ENCODE peak calls at places on chromosomes 1 and 21, in six cellular contexts. One of them, this sample, is unnamed.

GRCh38 chr1:77889671-77890070 is 1.2 kb downstream of the NEXN start:
- DNase-seq in NB4: no peak
- DNase-seq in fibroblast of mammary gland: peak
- DNase-seq in epithelial cell of esophagus: peak
- DNase-seq in Panc1: no peak
- DNase-seq in heart left ventricle: peak
- DNase-seq in this sample: peak

GRCh38 chr1:50978144-50978851 is 8.3 kb downstream of the CDKN2C start:
- DNase-seq in epithelial cell of esophagus: peak
- DNase-seq in fibroblast of mammary gland: peak
- DNase-seq in Panc1: no peak
- DNase-seq in NB4: peak
- DNase-seq in heart left ventricle: peak
- DNase-seq in this sample: no peak

GRCh38 chr1:66315675-66316074 is 218.3 kb upstream of the SGIP1 start:
- DNase-seq in fibroblast of mammary gland: peak
- DNase-seq in epithelial cell of esophagus: peak
- DNase-seq in heart left ventricle: no peak
- DNase-seq in NB4: no peak
- DNase-seq in Panc1: no peak
- DNase-seq in this sample: no peak

GRCh38 chr1:170634293-170634692 is 29.6 kb upstream of the PRRX1 start:
- DNase-seq in NB4: no peak
- DNase-seq in epithelial cell of esophagus: peak
- DNase-seq in Panc1: no peak
- DNase-seq in fibroblast of mammary gland: peak
- DNase-seq in heart left ventricle: no peak
- DNase-seq in this sample: no peak

GRCh38 chr1:31364561-31365255 is 8.2 kb downstream of the FABP3 start:
- DNase-seq in fibroblast of mammary gland: no peak
- DNase-seq in heart left ventricle: no peak
- DNase-seq in epithelial cell of esophagus: no peak
- DNase-seq in NB4: no peak
- DNase-seq in Panc1: no peak
- DNase-seq in this sample: peak

GRCh38 chr1:76867342-76868130 is at the start of gene ST6GALNAC5:
- DNase-seq in epithelial cell of esophagus: no peak
- DNase-seq in fibroblast of mammary gland: peak
- DNase-seq in Panc1: no peak
- DNase-seq in heart left ventricle: no peak
- DNase-seq in NB4: no peak
- DNase-seq in this sample: no peak

GRCh38 chr1:21189906-21190500 is 13.3 kb upstream of the EIF4G3 start:
- DNase-seq in Panc1: no peak
- DNase-seq in fibroblast of mammary gland: no peak
- DNase-seq in NB4: no peak
- DNase-seq in heart left ventricle: no peak
- DNase-seq in epithelial cell of esophagus: no peak
- DNase-seq in this sample: no peak

GRCh38 chr1:245126530-245126929 is 28.3 kb upstream of the KIF26B start:
- DNase-seq in NB4: no peak
- DNase-seq in Panc1: no peak
- DNase-seq in epithelial cell of esophagus: no peak
- DNase-seq in fibroblast of mammary gland: no peak
- DNase-seq in heart left ventricle: no peak
- DNase-seq in this sample: no peak

GRCh38 chr1:228011721-228012311 is 5.0 kb downstream of the WNT3A start:
- DNase-seq in Panc1: no peak
- DNase-seq in heart left ventricle: no peak
- DNase-seq in epithelial cell of esophagus: no peak
- DNase-seq in NB4: no peak
- DNase-seq in fibroblast of mammary gland: no peak
- DNase-seq in this sample: no peak

GRCh38 chr1:201539561-201540404 is 856 bp downstream of the NAV1 start:
- DNase-seq in NB4: no peak
- DNase-seq in heart left ventricle: peak
- DNase-seq in epithelial cell of esophagus: peak
- DNase-seq in Panc1: no peak
- DNase-seq in fibroblast of mammary gland: peak
- DNase-seq in this sample: no peak

GRCh38 chr1:168050307-168050706 is 86.4 kb downstream of the GPR161 start:
- DNase-seq in NB4: no peak
- DNase-seq in heart left ventricle: no peak
- DNase-seq in Panc1: no peak
- DNase-seq in fibroblast of mammary gland: no peak
- DNase-seq in epithelial cell of esophagus: no peak
- DNase-seq in this sample: no peak

GRCh38 chr1:19390901-19391595 is 78.9 kb downstream of the SLC66A1 start:
- DNase-seq in epithelial cell of esophagus: peak
- DNase-seq in heart left ventricle: peak
- DNase-seq in fibroblast of mammary gland: peak
- DNase-seq in NB4: peak
- DNase-seq in Panc1: peak
- DNase-seq in this sample: no peak

GRCh38 chr1:170461362-170461761 is 70.6 kb upstream of the GORAB start:
- DNase-seq in NB4: no peak
- DNase-seq in Panc1: no peak
- DNase-seq in heart left ventricle: no peak
- DNase-seq in epithelial cell of esophagus: peak
- DNase-seq in fibroblast of mammary gland: peak
- DNase-seq in this sample: no peak

GRCh38 chr1:209685835-209686234 is 10.6 kb downstream of the G0S2 start:
- DNase-seq in heart left ventricle: no peak
- DNase-seq in Panc1: no peak
- DNase-seq in epithelial cell of esophagus: no peak
- DNase-seq in fibroblast of mammary gland: no peak
- DNase-seq in NB4: no peak
- DNase-seq in this sample: no peak

GRCh38 chr1:202311880-202312635 is 29.7 kb downstream of the UBE2T start:
- DNase-seq in fibroblast of mammary gland: no peak
- DNase-seq in NB4: no peak
- DNase-seq in heart left ventricle: no peak
- DNase-seq in epithelial cell of esophagus: no peak
- DNase-seq in Panc1: no peak
- DNase-seq in this sample: no peak

GRCh38 chr1:110525250-110525597 is 6.2 kb upstream of the KCNA10 start:
- DNase-seq in heart left ventricle: no peak
- DNase-seq in NB4: no peak
- DNase-seq in fibroblast of mammary gland: no peak
- DNase-seq in epithelial cell of esophagus: peak
- DNase-seq in Panc1: no peak
- DNase-seq in this sample: no peak

DNA sequence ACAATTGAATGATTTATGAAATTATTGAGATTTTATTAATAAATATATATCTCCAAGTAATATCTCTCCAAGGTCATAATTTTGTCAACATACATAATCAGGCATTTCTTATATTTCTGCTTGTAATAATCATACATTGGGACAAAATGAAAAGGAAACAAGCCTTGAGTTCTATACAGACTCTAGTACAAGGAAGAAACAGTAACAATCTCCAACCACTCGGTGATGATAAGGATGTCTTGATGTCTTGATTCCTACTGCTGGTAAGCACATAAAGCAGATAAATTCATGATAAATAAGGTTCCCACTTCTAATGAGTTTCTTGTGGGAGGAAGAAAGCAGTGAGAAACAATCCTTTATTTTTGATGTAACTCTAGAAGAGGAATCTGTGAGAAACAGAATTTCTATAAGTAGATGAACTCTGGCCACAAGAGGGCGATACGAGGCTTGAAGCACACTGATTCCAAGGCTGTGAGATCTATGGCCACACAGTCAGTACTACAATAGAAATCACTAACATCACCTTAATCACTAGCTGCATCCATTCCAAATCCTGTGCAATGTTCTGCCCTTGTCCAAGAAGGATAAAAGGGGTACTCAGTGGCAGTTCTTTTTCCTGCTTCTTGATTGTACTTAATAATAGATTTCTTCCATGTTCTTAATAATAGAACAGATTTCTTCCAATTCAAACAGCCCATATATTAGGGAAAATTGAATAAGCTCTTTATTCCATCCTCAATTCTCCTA is 41.4 kb upstream of the LRRC8B start:
- DNase-seq in epithelial cell of esophagus: peak
- DNase-seq in NB4: peak
- DNase-seq in heart left ventricle: peak
- DNase-seq in fibroblast of mammary gland: peak
- DNase-seq in Panc1: peak
- DNase-seq in this sample: peak
- TF ChIP-seq CTCF in epithelial cell of esophagus: peak
- TF ChIP-seq CTCF in NB4: peak
- TF ChIP-seq CTCF in heart left ventricle: peak
- TF ChIP-seq CTCF in fibroblast of mammary gland: peak
- TF ChIP-seq CTCF in Panc1: peak
- TF ChIP-seq CTCF in this sample: peak

DNA sequence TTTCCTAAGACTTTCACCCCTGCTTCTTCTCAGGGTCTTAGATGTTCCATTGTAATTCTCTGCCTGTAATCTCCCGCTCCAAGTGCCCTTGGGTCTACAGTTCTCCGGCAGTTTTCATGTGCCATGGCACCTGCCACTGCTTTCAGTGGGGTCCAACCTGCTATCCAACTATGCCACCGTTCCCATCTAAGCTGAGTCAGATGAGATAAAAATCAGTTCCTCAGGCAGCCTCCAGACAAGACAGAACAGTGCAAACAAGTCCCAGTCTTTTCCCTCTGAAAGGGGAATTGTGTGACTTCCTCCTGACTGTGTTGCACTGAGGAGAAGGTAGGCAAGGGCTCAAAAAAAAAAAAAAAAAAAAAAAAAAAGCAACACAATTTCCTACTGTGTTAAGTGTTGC is 50.8 kb downstream of the EBNA1BP2 start:
- DNase-seq in heart left ventricle: no peak
- DNase-seq in Panc1: no peak
- DNase-seq in NB4: no peak
- DNase-seq in fibroblast of mammary gland: no peak
- DNase-seq in epithelial cell of esophagus: peak
- DNase-seq in this sample: no peak
- H3K4me3 ChIP-seq in heart left ventricle: no peak
- H3K4me3 ChIP-seq in Panc1: no peak
- H3K4me3 ChIP-seq in NB4: no peak
- H3K4me3 ChIP-seq in fibroblast of mammary gland: no peak
- H3K4me3 ChIP-seq in epithelial cell of esophagus: peak
- H3K4me3 ChIP-seq in this sample: peak

GRCh38 chr21:39123375-39123774 is 59.9 kb downstream of the PSMG1 start:
- DNase-seq in epithelial cell of esophagus: no peak
- DNase-seq in heart left ventricle: no peak
- DNase-seq in fibroblast of mammary gland: no peak
- DNase-seq in Panc1: no peak
- DNase-seq in NB4: no peak
- DNase-seq in this sample: no peak

GRCh38 chr21:39125752-39126485 is 57.3 kb downstream of the PSMG1 start:
- DNase-seq in NB4: peak
- DNase-seq in Panc1: peak
- DNase-seq in epithelial cell of esophagus: peak
- DNase-seq in heart left ventricle: peak
- DNase-seq in fibroblast of mammary gland: peak
- DNase-seq in this sample: peak

GRCh38 chr21:39124852-39125251 is 58.4 kb downstream of the PSMG1 start:
- DNase-seq in NB4: no peak
- DNase-seq in epithelial cell of esophagus: no peak
- DNase-seq in fibroblast of mammary gland: no peak
- DNase-seq in heart left ventricle: no peak
- DNase-seq in Panc1: no peak
- DNase-seq in this sample: no peak

GRCh38 chr21:39126486-39126806 is 56.8 kb downstream of the PSMG1 start:
- DNase-seq in Panc1: no peak
- DNase-seq in NB4: no peak
- DNase-seq in epithelial cell of esophagus: no peak
- DNase-seq in heart left ventricle: no peak
- DNase-seq in fibroblast of mammary gland: no peak
- DNase-seq in this sample: no peak

DNA sequence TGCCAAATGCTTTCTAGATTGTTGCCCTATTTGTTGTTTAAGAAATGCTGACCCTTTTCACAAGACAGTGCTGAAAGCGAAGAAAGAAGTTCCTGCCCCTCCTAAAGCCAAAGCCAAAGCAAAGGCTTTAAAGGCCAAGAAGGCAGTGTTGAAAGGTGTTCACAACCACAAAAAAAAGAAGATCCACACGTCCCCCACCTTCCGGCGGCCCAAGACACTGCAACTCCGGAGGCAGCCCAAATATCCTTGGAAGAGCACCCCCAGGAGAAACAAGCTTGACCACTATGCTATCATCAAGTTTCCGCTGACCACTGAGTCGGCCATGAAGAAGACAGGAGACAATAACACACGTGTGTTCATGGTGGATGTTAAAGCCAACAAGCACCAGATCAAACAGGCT is 55.7 kb downstream of the PSMG1 start:
- DNase-seq in heart left ventricle: no peak
- DNase-seq in epithelial cell of esophagus: no peak
- DNase-seq in Panc1: no peak
- DNase-seq in fibroblast of mammary gland: no peak
- DNase-seq in NB4: no peak
- DNase-seq in this sample: no peak
- TF ChIP-seq CTCF in heart left ventricle: no peak
- TF ChIP-seq CTCF in epithelial cell of esophagus: no peak
- TF ChIP-seq CTCF in Panc1: peak
- TF ChIP-seq CTCF in fibroblast of mammary gland: no peak
- TF ChIP-seq CTCF in NB4: no peak
- TF ChIP-seq CTCF in this sample: peak

GRCh38 chr1:156435551-156436318 is 64.8 kb downstream of the MEF2D start:
- DNase-seq in NB4: no peak
- DNase-seq in epithelial cell of esophagus: no peak
- DNase-seq in fibroblast of mammary gland: no peak
- DNase-seq in heart left ventricle: no peak
- DNase-seq in Panc1: no peak
- DNase-seq in this sample: no peak
- H3K4me3 ChIP-seq in NB4: no peak
- H3K4me3 ChIP-seq in epithelial cell of esophagus: no peak
- H3K4me3 ChIP-seq in fibroblast of mammary gland: no peak
- H3K4me3 ChIP-seq in heart left ventricle: peak
- H3K4me3 ChIP-seq in Panc1: peak
- H3K4me3 ChIP-seq in this sample: peak